ENCODE peak calls at places on chromosomes 12 and 14, in five cellular contexts. R is RCC 7860; V is gastrocnemius medialis; T is activated CD4-positive, alpha-beta T cell treated with anti-CD3 and anti-CD28 coated beads, Interleukin-2, amount 10 ng/mL, durations not matched to agents 7 days and 5 days; G is H1. N is an unnamed sample.
A peak's percentile ranks its signal among the peaks of the same experiment; 100 is the strongest.

GRCh38 chr12:10551375-10551774 is 45.7 kb downstream of the EIF2S3B start:
- DNase-seq in R (no peak), T (no peak), G (no peak), V (no peak), N (no peak)

GRCh38 chr12:12582895-12583303 is 20.2 kb upstream of the DUSP16 start:
- DNase-seq in G (no peak), R (peak; percentile 79), T (peak; percentile 10), V (no peak), N (no peak)

GRCh38 chr14:24327303-24327702 is 7.6 kb downstream of the ADCY4 start:
- DNase-seq in T (no peak), R (no peak), V (no peak), G (no peak), N (no peak)

GRCh38 chr12:47438175-47438574 is 267.7 kb downstream of the RPAP3 start:
- DNase-seq in R (no peak), G (no peak), T (no peak), V (no peak), N (no peak)

GRCh38 chr12:107101651-107102050 is 8.3 kb upstream of the CRY1 start:
- DNase-seq in G (no peak), V (no peak), T (no peak), R (no peak), N (no peak)

GRCh38 chr14:69342928-69343525 is 55.1 kb downstream of the ERH start:
- DNase-seq in T (no peak), R (no peak), G (no peak), V (no peak), N (no peak)

GRCh38 chr14:70052990-70053389 is 135.8 kb downstream of the SLC8A3 start:
- DNase-seq in V (no peak), T (peak; percentile 45), G (peak; percentile 72), R (no peak), N (no peak)

GRCh38 chr14:37088356-37088755 is 84.0 kb downstream of the SLC25A21 start:
- DNase-seq in G (no peak), R (no peak), T (no peak), V (no peak), N (no peak)

GRCh38 chr14:33679461-33680225 is 271.2 kb downstream of the EGLN3 start:
- DNase-seq in R (peak; percentile 72), T (no peak), G (no peak), V (no peak), N (no peak)

GRCh38 chr12:30753233-30753632 is 1.5 kb downstream of the CAPRIN2 start:
- DNase-seq in R (peak; percentile 45), T (peak; percentile 12), G (no peak), V (no peak), N (no peak)

GRCh38 chr14:55062517-55063351 is 11.3 kb downstream of the MAPK1IP1L start:
- DNase-seq in T (no peak), V (no peak), R (no peak), G (no peak), N (no peak)

GRCh38 chr12:123131291-123131831 is 19.5 kb downstream of the PITPNM2 start:
- DNase-seq in G (no peak), T (no peak), V (no peak), R (no peak), N (no peak)

GRCh38 chr12:46267618-46268348 is 1.1 kb downstream of the SLC38A1 start:
- DNase-seq in R (peak; percentile 10), G (peak; percentile 52), T (peak; percentile 43), V (no peak), N (no peak)

GRCh38 chr14:21084396-21084795 is 14.1 kb downstream of the ZNF219 start:
- DNase-seq in R (no peak), G (no peak), V (no peak), T (no peak), N (no peak)

GRCh38 chr12:99769581-99769980 is 122.0 kb downstream of the GARIN6 start:
- DNase-seq in V (no peak), R (no peak), G (no peak), T (no peak), N (no peak)

GRCh38 chr12:94977766-94978468 is 25.6 kb downstream of the NDUFA12 start:
- DNase-seq in T (no peak), V (no peak), G (no peak), R (no peak), N (no peak)

N was measured in epithelial cell of proximal tubule.